ENCODE peak calls at places on chromosomes 3 and 15, in six cellular contexts. L is frontal cortex; J is hypothalamus; F is midbrain; D is activated naive CD4-positive, alpha-beta T cell; W is psoas muscle. E is an unnamed sample.
A peak's percentile ranks its signal among the peaks of the same experiment; 100 is the strongest.

GRCh38 chr15:49103002-49103401 is 52.4 kb downstream of the COPS2 start:
- DNase-seq in L (no peak), J (no peak), F (no peak), D (no peak), W (no peak), E (no peak)

GRCh38 chr3:13012228-13012691 is 61.0 kb downstream of the IQSEC1 start:
- DNase-seq in L (no peak), J (peak; percentile 63), F (peak; percentile 43), D (no peak), W (peak; percentile 75), E (no peak)

GRCh38 chr3:24192004-24192403 is 246.9 kb downstream of the NR1D2 start:
- DNase-seq in L (no peak), J (no peak), F (no peak), D (no peak), W (no peak), E (no peak)

GRCh38 chr3:49785565-49786356 is 581 bp downstream of the IP6K1 start:
- DNase-seq in L (no peak), J (no peak), F (peak; percentile 48), D (no peak), W (no peak), E (peak; percentile 35)

GRCh38 chr15:38781196-38781595 is 216.6 kb upstream of the RASGRP1 start:
- DNase-seq in L (no peak), J (no peak), F (no peak), D (no peak), W (no peak), E (no peak)

GRCh38 chr15:61383421-61383820 is 154.3 kb upstream of the RORA start:
- DNase-seq in L (no peak), J (no peak), F (no peak), D (no peak), W (no peak), E (no peak)

GRCh38 chr15:52086001-52086786 is 26.4 kb downstream of the BCL2L10 start:
- DNase-seq in L (no peak), J (no peak), F (no peak), D (no peak), W (no peak), E (no peak)

GRCh38 chr3:27315003-27315402 is 54.2 kb downstream of the NEK10 start:
- DNase-seq in L (no peak), J (no peak), F (no peak), D (no peak), W (no peak), E (no peak)

GRCh38 chr15:77028451-77029165 is 33.7 kb downstream of the PSTPIP1 start:
- DNase-seq in L (no peak), J (no peak), F (no peak), D (no peak), W (no peak), E (no peak)

GRCh38 chr15:58240191-58240932 is 102.2 kb downstream of the AQP9 start:
- DNase-seq in L (no peak), J (no peak), F (no peak), D (no peak), W (no peak), E (no peak)

GRCh38 chr15:93331545-93332117 is 242.6 kb upstream of the RGMA start:
- DNase-seq in L (no peak), J (no peak), F (no peak), D (no peak), W (no peak), E (peak; percentile 21)

GRCh38 chr15:92361321-92362090 is 32.2 kb upstream of the ST8SIA2 start:
- DNase-seq in L (no peak), J (no peak), F (no peak), D (no peak), W (no peak), E (no peak)

GRCh38 chr15:101062471-101063171 is 143.5 kb downstream of the LRRK1 start:
- DNase-seq in L (no peak), J (no peak), F (no peak), D (no peak), W (no peak), E (no peak)

GRCh38 chr3:122929576-122930365 is 97.8 kb downstream of the SEMA5B start:
- DNase-seq in L (no peak), J (no peak), F (no peak), D (no peak), W (no peak), E (no peak)

GRCh38 chr3:144770813-144771400 is 799.3 kb downstream of the DIPK2A start:
- DNase-seq in L (peak; percentile 8), J (no peak), F (peak; percentile 79), D (no peak), W (no peak), E (no peak)

GRCh38 chr15:74128785-74129350 is 1.5 kb upstream of the ISLR2 start:
- DNase-seq in L (no peak), J (no peak), F (no peak), D (no peak), W (peak; percentile 19), E (no peak)

GRCh38 chr3:54094926-54095325 is 27.4 kb upstream of the CACNA2D3 start:
- DNase-seq in L (no peak), J (no peak), F (no peak), D (no peak), W (no peak), E (no peak)

GRCh38 chr3:190225186-190225692 is 97.0 kb downstream of the CLDN1 start:
- DNase-seq in L (no peak), J (no peak), F (peak; percentile 50), D (no peak), W (no peak), E (no peak)

GRCh38 chr3:78728406-78729145 is 1039.2 kb downstream of the ROBO1 start:
- DNase-seq in L (peak; percentile 13), J (peak; percentile 29), F (peak; percentile 83), D (no peak), W (peak; percentile 57), E (peak; percentile 62)

GRCh38 chr3:174613173-174613572 is 246.0 kb upstream of the NAALADL2 start:
- DNase-seq in L (no peak), J (no peak), F (no peak), D (no peak), W (no peak), E (no peak)

E was measured in uterus.